ENCODE peak calls at places on chromosomes 3 and 15, in eight cellular contexts. One of them, this sample, is unnamed.

GRCh38 chr15:32898414-32898813 is 180.6 kb downstream of the GREM1 start:
- DNase-seq in B cell: no peak
- DNase-seq in HFF-Myc: no peak
- DNase-seq in stimulated activated CD4-positive, alpha-beta T cell treated with anti-CD3 and anti-CD28 coated beads, Interleukin-15, amount 100 ng/mL, for 1 hour: no peak
- DNase-seq in Calu3: no peak
- DNase-seq in astrocyte of the spinal cord: no peak
- DNase-seq in RPMI8226: no peak
- DNase-seq in NCI-H774: no peak
- DNase-seq in this sample: no peak

GRCh38 chr3:38084969-38085942 is 46.2 kb downstream of the DLEC1 start:
- DNase-seq in HFF-Myc: no peak
- DNase-seq in B cell: no peak
- DNase-seq in astrocyte of the spinal cord: no peak
- DNase-seq in RPMI8226: no peak
- DNase-seq in Calu3: peak
- DNase-seq in NCI-H774: no peak
- DNase-seq in stimulated activated CD4-positive, alpha-beta T cell treated with anti-CD3 and anti-CD28 coated beads, Interleukin-15, amount 100 ng/mL, for 1 hour: no peak
- DNase-seq in this sample: no peak

GRCh38 chr3:123739754-123740153 is 144.4 kb downstream of the MYLK start:
- DNase-seq in Calu3: no peak
- DNase-seq in astrocyte of the spinal cord: peak
- DNase-seq in HFF-Myc: no peak
- DNase-seq in NCI-H774: no peak
- DNase-seq in RPMI8226: no peak
- DNase-seq in stimulated activated CD4-positive, alpha-beta T cell treated with anti-CD3 and anti-CD28 coated beads, Interleukin-15, amount 100 ng/mL, for 1 hour: no peak
- DNase-seq in B cell: no peak
- DNase-seq in this sample: peak

GRCh38 chr15:75831806-75832102 is 11.5 kb upstream of the UBE2Q2 start:
- DNase-seq in HFF-Myc: no peak
- DNase-seq in stimulated activated CD4-positive, alpha-beta T cell treated with anti-CD3 and anti-CD28 coated beads, Interleukin-15, amount 100 ng/mL, for 1 hour: no peak
- DNase-seq in B cell: no peak
- DNase-seq in astrocyte of the spinal cord: no peak
- DNase-seq in Calu3: no peak
- DNase-seq in NCI-H774: no peak
- DNase-seq in RPMI8226: no peak
- DNase-seq in this sample: no peak

GRCh38 chr3:72031581-72031980 is 246.6 kb upstream of the PROK2 start:
- DNase-seq in HFF-Myc: no peak
- DNase-seq in NCI-H774: no peak
- DNase-seq in astrocyte of the spinal cord: no peak
- DNase-seq in stimulated activated CD4-positive, alpha-beta T cell treated with anti-CD3 and anti-CD28 coated beads, Interleukin-15, amount 100 ng/mL, for 1 hour: no peak
- DNase-seq in B cell: no peak
- DNase-seq in Calu3: no peak
- DNase-seq in RPMI8226: no peak
- DNase-seq in this sample: peak

GRCh38 chr15:90001062-90001682 is at the start of gene ZNF710:
- DNase-seq in astrocyte of the spinal cord: peak
- DNase-seq in B cell: peak
- DNase-seq in RPMI8226: peak
- DNase-seq in stimulated activated CD4-positive, alpha-beta T cell treated with anti-CD3 and anti-CD28 coated beads, Interleukin-15, amount 100 ng/mL, for 1 hour: no peak
- DNase-seq in HFF-Myc: no peak
- DNase-seq in NCI-H774: peak
- DNase-seq in Calu3: peak
- DNase-seq in this sample: peak

GRCh38 chr3:108221403-108221802 is 821 bp downstream of the IFT57 start:
- DNase-seq in B cell: no peak
- DNase-seq in stimulated activated CD4-positive, alpha-beta T cell treated with anti-CD3 and anti-CD28 coated beads, Interleukin-15, amount 100 ng/mL, for 1 hour: no peak
- DNase-seq in RPMI8226: no peak
- DNase-seq in astrocyte of the spinal cord: no peak
- DNase-seq in NCI-H774: no peak
- DNase-seq in Calu3: no peak
- DNase-seq in HFF-Myc: no peak
- DNase-seq in this sample: no peak

GRCh38 chr3:141105828-141106628 is 54.9 kb downstream of the SPSB4 start:
- DNase-seq in B cell: peak
- DNase-seq in stimulated activated CD4-positive, alpha-beta T cell treated with anti-CD3 and anti-CD28 coated beads, Interleukin-15, amount 100 ng/mL, for 1 hour: no peak
- DNase-seq in RPMI8226: peak
- DNase-seq in Calu3: peak
- DNase-seq in astrocyte of the spinal cord: peak
- DNase-seq in NCI-H774: peak
- DNase-seq in HFF-Myc: peak
- DNase-seq in this sample: peak

GRCh38 chr3:123993818-123994217 is 1.9 kb upstream of the ROPN1 start:
- DNase-seq in NCI-H774: no peak
- DNase-seq in Calu3: no peak
- DNase-seq in stimulated activated CD4-positive, alpha-beta T cell treated with anti-CD3 and anti-CD28 coated beads, Interleukin-15, amount 100 ng/mL, for 1 hour: no peak
- DNase-seq in B cell: no peak
- DNase-seq in HFF-Myc: no peak
- DNase-seq in astrocyte of the spinal cord: no peak
- DNase-seq in RPMI8226: no peak
- DNase-seq in this sample: no peak

GRCh38 chr15:90221251-90221900 is 12.4 kb downstream of the CIB1 start:
- DNase-seq in Calu3: peak
- DNase-seq in astrocyte of the spinal cord: peak
- DNase-seq in stimulated activated CD4-positive, alpha-beta T cell treated with anti-CD3 and anti-CD28 coated beads, Interleukin-15, amount 100 ng/mL, for 1 hour: no peak
- DNase-seq in RPMI8226: peak
- DNase-seq in NCI-H774: peak
- DNase-seq in B cell: no peak
- DNase-seq in HFF-Myc: no peak
- DNase-seq in this sample: peak

GRCh38 chr3:13009132-13009945 is 63.9 kb downstream of the IQSEC1 start:
- DNase-seq in Calu3: peak
- DNase-seq in RPMI8226: peak
- DNase-seq in NCI-H774: no peak
- DNase-seq in stimulated activated CD4-positive, alpha-beta T cell treated with anti-CD3 and anti-CD28 coated beads, Interleukin-15, amount 100 ng/mL, for 1 hour: no peak
- DNase-seq in B cell: peak
- DNase-seq in astrocyte of the spinal cord: no peak
- DNase-seq in HFF-Myc: no peak
- DNase-seq in this sample: no peak

GRCh38 chr3:197501496-197501878 is 54.3 kb downstream of the BDH1 start:
- DNase-seq in NCI-H774: no peak
- DNase-seq in Calu3: no peak
- DNase-seq in RPMI8226: peak
- DNase-seq in astrocyte of the spinal cord: peak
- DNase-seq in HFF-Myc: no peak
- DNase-seq in B cell: no peak
- DNase-seq in stimulated activated CD4-positive, alpha-beta T cell treated with anti-CD3 and anti-CD28 coated beads, Interleukin-15, amount 100 ng/mL, for 1 hour: no peak
- DNase-seq in this sample: peak